ENCODE peak calls at places on chromosomes 11 and 22, in nine cellular contexts. K is AG09309, H is body of pancreas, B is nephron progenitor cell, V is A673, Y is epithelial cell of esophagus, S is left ventricle myocardium inferior, X is germinal center, E is non-pigmented ciliary epithelial cell. A is an unnamed sample.

GRCh38 chr11:113014731-113015455 is 53.7 kb downstream of the NCAM1 start:
- DNase-seq in K (no peak), H (peak), B (peak), V (no peak), Y (no peak), S (peak), X (no peak), E (no peak), A (no peak)

GRCh38 chr11:76621466-76621865 is 49.1 kb downstream of the LRRC32 start:
- DNase-seq in K (no peak), H (no peak), B (no peak), V (no peak), Y (no peak), S (no peak), X (no peak), E (no peak), A (no peak)

GRCh38 chr11:62980133-62980760 is 4.5 kb downstream of the SLC22A6 start:
- DNase-seq in K (no peak), H (no peak), B (peak), V (peak), Y (peak), S (no peak), X (no peak), E (no peak), A (no peak)

GRCh38 chr11:72812604-72812967 is 1.6 kb upstream of the ATG16L2 start:
- DNase-seq in K (no peak), H (no peak), B (no peak), V (no peak), Y (no peak), S (no peak), X (no peak), E (no peak), A (no peak)

GRCh38 chr22:33314316-33314715 is 256.1 kb upstream of the SYN3 start:
- DNase-seq in K (no peak), H (no peak), B (no peak), V (no peak), Y (no peak), S (no peak), X (no peak), E (no peak), A (no peak)

GRCh38 chr11:84437129-84438123 is 1151.3 kb upstream of the CCDC90B start:
- DNase-seq in K (no peak), H (peak), B (peak), V (no peak), Y (peak), S (no peak), X (no peak), E (no peak), A (no peak)

GRCh38 chr11:46321757-46322156 is 25.5 kb upstream of the DGKZ start:
- DNase-seq in K (no peak), H (no peak), B (no peak), V (no peak), Y (peak), S (no peak), X (no peak), E (no peak), A (no peak)

GRCh38 chr22:49628351-49629023 is 199.2 kb downstream of the BRD1 start:
- DNase-seq in K (no peak), H (no peak), B (peak), V (no peak), Y (no peak), S (no peak), X (no peak), E (no peak), A (no peak)

GRCh38 chr22:30441088-30441487 is 15.5 kb downstream of the MTFP1 start:
- DNase-seq in K (no peak), H (no peak), B (no peak), V (no peak), Y (no peak), S (no peak), X (no peak), E (no peak), A (no peak)

GRCh38 chr22:27063381-27063780 is 406.0 kb downstream of the MIAT start:
- DNase-seq in K (no peak), H (no peak), B (no peak), V (peak), Y (no peak), S (no peak), X (no peak), E (no peak), A (no peak)

GRCh38 chr11:36092314-36093030 is 148.6 kb downstream of the LDLRAD3 start:
- DNase-seq in K (no peak), H (no peak), B (no peak), V (no peak), Y (no peak), S (no peak), X (no peak), E (no peak), A (no peak)

GRCh38 chr11:104127828-104128227 is 36.1 kb downstream of the PDGFD start:
- DNase-seq in K (no peak), H (no peak), B (no peak), V (peak), Y (peak), S (no peak), X (no peak), E (no peak), A (no peak)

GRCh38 chr11:65425105-65425970 is 2.7 kb downstream of the NEAT1 start:
- DNase-seq in K (peak), H (peak), B (no peak), V (peak), Y (peak), S (peak), X (peak), E (no peak), A (no peak)

GRCh38 chr22:37425800-37426531 is 1.3 kb downstream of the ELFN2 start:
- DNase-seq in K (peak), H (no peak), B (peak), V (no peak), Y (peak), S (no peak), X (no peak), E (no peak), A (no peak)

GRCh38 chr11:65410936-65411680 is 11.5 kb upstream of the NEAT1 start:
- DNase-seq in K (no peak), H (no peak), B (no peak), V (no peak), Y (no peak), S (peak), X (no peak), E (no peak), A (no peak)

GRCh38 chr11:46295312-46295995 is 18.0 kb downstream of the CREB3L1 start:
- DNase-seq in K (no peak), H (peak), B (peak), V (peak), Y (peak), S (peak), X (peak), E (no peak), A (peak)

GRCh38 chr11:2890466-2891241 is 5.1 kb upstream of the CDKN1C start:
- DNase-seq in K (no peak), H (peak), B (no peak), V (no peak), Y (peak), S (peak), X (no peak), E (no peak), A (no peak)

GRCh38 chr11:65498042-65498726 is 661 bp upstream of the MALAT1 start:
- DNase-seq in K (no peak), H (peak), B (peak), V (peak), Y (peak), S (no peak), X (peak), E (no peak), A (no peak)

GRCh38 chr22:17716529-17716928 is 57.7 kb downstream of the BID start:
- DNase-seq in K (no peak), H (no peak), B (no peak), V (no peak), Y (no peak), S (no peak), X (no peak), E (no peak), A (no peak)

GRCh38 chr11:19938866-19939265 is 221.4 kb downstream of the DBX1 start:
- DNase-seq in K (no peak), H (no peak), B (no peak), V (no peak), Y (peak), S (no peak), X (peak), E (no peak), A (no peak)

GRCh38 chr11:69373251-69373635 is 79.3 kb downstream of the MYEOV start:
- DNase-seq in K (no peak), H (no peak), B (no peak), V (no peak), Y (no peak), S (no peak), X (no peak), E (no peak), A (no peak)

GRCh38 chr11:111836766-111837165 is 34.6 kb downstream of the ALG9 start:
- DNase-seq in K (no peak), H (no peak), B (no peak), V (no peak), Y (no peak), S (no peak), X (no peak), E (no peak), A (no peak)

GRCh38 chr11:115606223-115607220 is 102.3 kb upstream of the CADM1 start:
- DNase-seq in K (peak), H (peak), B (no peak), V (no peak), Y (no peak), S (peak), X (no peak), E (no peak), A (peak)

GRCh38 chr22:33337524-33337923 is 279.3 kb upstream of the SYN3 start:
- DNase-seq in K (no peak), H (peak), B (no peak), V (no peak), Y (no peak), S (no peak), X (no peak), E (no peak), A (no peak)

GRCh38 chr11:65945430-65945911 is at the start of gene TSGA10IP:
- DNase-seq in K (no peak), H (no peak), B (peak), V (no peak), Y (no peak), S (no peak), X (no peak), E (no peak), A (no peak)

GRCh38 chr11:37002831-37003230 is 404.8 kb upstream of the RAG2 start:
- DNase-seq in K (no peak), H (no peak), B (no peak), V (peak), Y (no peak), S (no peak), X (no peak), E (no peak), A (no peak)

GRCh38 chr11:86481399-86481798 is 106.7 kb downstream of the CCDC81 start:
- DNase-seq in K (no peak), H (no peak), B (no peak), V (no peak), Y (no peak), S (no peak), X (no peak), E (no peak), A (no peak)

GRCh38 chr11:64234840-64235379 is 526 bp downstream of the VEGFB start:
- DNase-seq in K (no peak), H (peak), B (peak), V (peak), Y (no peak), S (peak), X (peak), E (no peak), A (no peak)

GRCh38 chr11:61090982-61091372 is 11.3 kb upstream of the CD5 start:
- DNase-seq in K (no peak), H (no peak), B (no peak), V (no peak), Y (no peak), S (no peak), X (no peak), E (no peak), A (no peak)

GRCh38 chr11:1564535-1565172 is 7.4 kb downstream of the DUSP8 start:
- DNase-seq in K (peak), H (peak), B (peak), V (peak), Y (peak), S (peak), X (no peak), E (peak), A (peak)

GRCh38 chr22:23522642-23523251 is 57.3 kb downstream of the IGLL1 start:
- DNase-seq in K (no peak), H (no peak), B (peak), V (no peak), Y (no peak), S (no peak), X (no peak), E (no peak), A (no peak)

GRCh38 chr11:9344046-9344680 is 29.8 kb upstream of the TMEM41B start:
- DNase-seq in K (no peak), H (no peak), B (no peak), V (no peak), Y (no peak), S (no peak), X (no peak), E (no peak), A (no peak)

GRCh38 chr11:3638513-3638912 is 3.3 kb downstream of the ART5 start:
- DNase-seq in K (no peak), H (no peak), B (no peak), V (no peak), Y (no peak), S (no peak), X (no peak), E (no peak), A (no peak)

GRCh38 chr11:70351646-70352045 is 46.7 kb upstream of the CTTN start:
- DNase-seq in K (no peak), H (no peak), B (no peak), V (no peak), Y (no peak), S (no peak), X (no peak), E (no peak), A (no peak)

GRCh38 chr22:29167032-29167911 is 38.4 kb upstream of the EMID1 start:
- DNase-seq in K (no peak), H (no peak), B (no peak), V (no peak), Y (no peak), S (no peak), X (peak), E (no peak), A (no peak)

GRCh38 chr22:17869285-17870096 is 95.2 kb upstream of the BID start:
- DNase-seq in K (no peak), H (no peak), B (no peak), V (no peak), Y (no peak), S (no peak), X (no peak), E (no peak), A (no peak)

GRCh38 chr11:113614097-113614496 is 92.0 kb downstream of the TMPRSS5 start:
- DNase-seq in K (no peak), H (no peak), B (no peak), V (no peak), Y (no peak), S (no peak), X (no peak), E (no peak), A (no peak)